ENCODE peak calls at places on chromosome 12, in four cellular contexts. X, I, O and A are unnamed samples. For H3K36me3, the result is how much of the 10 kb centered on the place peaks cover.

GRCh38 chr12:68287106-68287505 is 33.7 kb upstream of the IL22 start:
- DNase-seq in O (no peak), X (no peak), I (no peak), A (no peak)

GRCh38 chr12:21566223-21566906 is 38.3 kb downstream of the GYS2 start:
- DNase-seq in X (no peak), I (peak), O (no peak), A (no peak)

GRCh38 chr12:12943589-12944260 is 8.2 kb downstream of the GPRC5D start:
- DNase-seq in X (no peak), I (peak), O (no peak), A (no peak)

GRCh38 chr12:65313704-65314317 is 35.3 kb downstream of the MSRB3 start:
- DNase-seq in X (no peak), I (no peak), O (no peak), A (no peak)

GRCh38 chr12:81085832-81086231 is 8.0 kb downstream of the ACSS3 start:
- DNase-seq in I (no peak), O (no peak), X (no peak), A (no peak)

GRCh38 chr12:71135812-71136176 is 22.0 kb downstream of the TSPAN8 start:
- DNase-seq in I (no peak), O (no peak), X (no peak), A (no peak)

GRCh38 chr12:62909340-62909739 is 25.6 kb downstream of the PPM1H start:
- DNase-seq in I (no peak), X (no peak), O (no peak), A (no peak)

GRCh38 chr12:54417712-54418440 is 1.2 kb downstream of the ITGA5 start:
- DNase-seq in I (no peak), X (no peak), O (no peak), A (no peak)

GRCh38 chr12:98653866-98654493 is 8.9 kb downstream of the APAF1 start:
- DNase-seq in I (peak), O (no peak), X (no peak), A (no peak)

GRCh38 chr12:109134186-109134917 is 18.0 kb downstream of the ACACB start:
- DNase-seq in O (no peak), I (peak), X (no peak), A (peak)

GRCh38 chr12:104058796-104059195 is 5.5 kb upstream of the HCFC2 start:
- DNase-seq in O (no peak), I (no peak), X (no peak), A (no peak)

GRCh38 chr12:95838125-95838524 is 20.6 kb upstream of the SNRPF start:
- DNase-seq in I (peak), O (no peak), X (no peak), A (peak)

GRCh38 chr12:25929096-25929637 is 29.3 kb upstream of the RASSF8 start:
- DNase-seq in X (no peak), O (no peak), I (no peak), A (no peak)

DNA sequence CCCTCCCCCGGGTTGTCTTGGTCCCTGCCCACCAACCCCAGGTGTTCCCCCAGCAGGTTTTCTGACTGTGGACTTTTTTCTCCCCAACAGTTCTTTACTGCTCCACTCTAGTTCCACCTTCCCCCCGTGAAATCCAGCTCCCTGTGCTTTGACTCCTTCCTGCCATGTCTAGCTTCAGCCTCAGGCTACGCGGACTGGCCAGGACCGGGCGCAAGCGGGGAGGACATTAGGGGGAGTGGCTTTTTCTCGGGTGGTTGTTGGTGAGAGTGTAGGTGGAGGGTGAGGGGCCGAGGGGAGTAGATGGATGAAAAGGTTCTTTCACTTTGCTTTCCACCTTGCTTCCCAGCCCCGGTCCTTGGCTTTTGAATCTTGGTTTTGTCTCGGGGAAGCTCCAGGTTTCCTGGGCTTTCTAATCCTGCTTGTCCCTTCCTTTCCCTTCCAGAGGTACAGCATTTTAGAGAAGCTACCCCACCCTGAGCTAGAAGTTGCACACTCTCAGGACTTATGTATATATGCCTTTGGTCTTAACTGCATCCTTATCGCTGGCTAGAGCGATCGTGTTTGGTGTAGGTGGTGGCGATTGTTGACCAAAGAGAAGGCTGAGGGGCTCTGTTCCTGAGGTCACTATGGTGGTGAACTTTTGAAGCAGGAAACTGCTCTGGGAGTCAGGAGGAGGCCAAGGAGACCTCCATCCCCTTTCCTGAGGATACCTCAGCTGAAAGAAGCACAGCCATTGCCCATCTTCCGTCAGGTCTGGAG is 754 bp downstream of the PIP4K2C start:
- DNase-seq in X (no peak), I (peak), O (no peak), A (peak)
- H3K27ac ChIP-seq in X (peak), I (peak), O (peak), A (peak)

GRCh38 chr12:19657401-19657800 is 218.1 kb downstream of the AEBP2 start:
- DNase-seq in O (no peak), X (no peak), I (no peak), A (no peak)
- TF ChIP-seq POLR2A in O (no peak), X (no peak), I (no peak), A (no peak)

GRCh38 chr12:121248611-121249010 is 38.7 kb downstream of the P2RX4 start:
- DNase-seq in X (peak), O (no peak), I (no peak), A (peak)

GRCh38 chr12:121252712-121253345 is 42.9 kb downstream of the P2RX4 start:
- DNase-seq in X (no peak), I (no peak), O (no peak), A (no peak)

GRCh38 chr12:121251838-121252237 is 41.9 kb downstream of the P2RX4 start:
- DNase-seq in I (no peak), X (no peak), O (no peak), A (no peak)

GRCh38 chr12:121246893-121247557 is 37.1 kb downstream of the P2RX4 start:
- DNase-seq in O (no peak), I (no peak), X (no peak), A (no peak)

GRCh38 chr12:121250359-121250758 is 40.4 kb downstream of the P2RX4 start:
- DNase-seq in I (no peak), O (no peak), X (no peak), A (no peak)
- H3K36me3 ChIP-seq in I (under half), O (under half), X (under half), A (half or more)

GRCh38 chr12:46669720-46670119 is 156.1 kb downstream of the SLC38A4 start:
- DNase-seq in X (no peak), I (no peak), O (no peak), A (no peak)
- H3K27ac ChIP-seq in X (no peak), I (no peak), O (no peak), A (no peak)

GRCh38 chr12:14880890-14881453 is 4.7 kb downstream of the MGP start:
- DNase-seq in X (no peak), I (no peak), O (no peak), A (no peak)
- TF ChIP-seq POLR2A in X (no peak), I (no peak), O (no peak), A (no peak)

GRCh38 chr12:124394462-124395128 is 99.7 kb downstream of the RFLNA start:
- DNase-seq in O (no peak), X (no peak), I (no peak), A (no peak)
- H3K36me3 ChIP-seq in O (under half), X (under half), I (under half), A (half or more)

GRCh38 chr12:76451528-76451927 is 103.3 kb upstream of the BBS10 start:
- DNase-seq in O (no peak), I (no peak), X (no peak), A (no peak)

GRCh38 chr12:76446090-76446489 is 97.9 kb upstream of the BBS10 start:
- DNase-seq in I (no peak), O (no peak), X (no peak), A (no peak)

GRCh38 chr12:76449993-76450392 is 101.8 kb upstream of the BBS10 start:
- DNase-seq in X (no peak), I (no peak), O (no peak), A (no peak)

GRCh38 chr12:76449572-76449971 is 101.4 kb upstream of the BBS10 start:
- DNase-seq in O (no peak), I (no peak), X (no peak), A (no peak)

GRCh38 chr12:76450690-76451089 is 102.5 kb upstream of the BBS10 start:
- DNase-seq in O (no peak), I (no peak), X (no peak), A (no peak)
- H3K27ac ChIP-seq in O (no peak), I (no peak), X (no peak), A (no peak)

DNA sequence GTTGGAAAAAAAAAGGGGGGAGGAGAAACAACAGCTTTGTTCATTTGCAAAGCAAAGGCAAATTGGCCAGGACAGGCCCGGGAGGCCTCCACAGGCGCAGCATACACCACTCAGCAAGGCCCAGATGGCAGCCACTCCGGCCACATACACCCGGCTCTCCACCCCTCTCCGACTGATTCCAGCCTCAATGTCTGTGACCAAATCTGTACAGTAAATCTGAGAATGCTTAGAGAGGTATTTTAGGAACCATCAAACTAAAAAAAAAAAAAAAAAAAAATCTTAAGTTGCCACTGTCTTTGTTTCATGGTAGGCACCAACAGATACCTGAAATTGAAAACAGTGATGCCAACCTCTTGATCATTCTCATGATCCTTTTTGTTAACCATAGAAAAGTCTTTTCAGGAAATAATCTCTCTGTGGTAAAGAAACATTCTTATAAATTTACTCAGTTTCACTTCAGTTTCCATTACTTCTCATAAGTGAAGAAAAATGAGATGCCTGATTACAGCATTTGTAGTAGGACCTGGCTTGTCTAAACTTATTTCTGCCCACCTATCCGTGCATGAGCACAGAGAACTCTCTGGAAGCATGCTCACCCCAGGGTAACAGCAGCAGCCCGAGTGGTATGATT is 20.2 kb downstream of the VPS37B start:
- DNase-seq in O (no peak), X (no peak), I (no peak), A (peak)
- TF ChIP-seq POLR2A in O (no peak), X (no peak), I (no peak), A (no peak)